ENCODE peak calls at places on chromosomes 3 and 15, in seven cellular contexts. P is A549, D is Peyer's patch, B is heart left ventricle, S is right lobe of liver, N is choroid plexus epithelial cell, E is upper lobe of right lung. M is an unnamed sample.
A peak's percentile ranks its signal among the peaks of the same experiment; 100 is the strongest.

GRCh38 chr3:29759443-29760033 is 478.7 kb downstream of the RBMS3 start:
- DNase-seq in E (no peak), S (no peak), B (peak; percentile 11), D (no peak), P (no peak), N (peak; percentile 61), M (peak; percentile 11)

GRCh38 chr3:77460326-77460725 is 420.4 kb downstream of the ROBO2 start:
- DNase-seq in P (no peak), N (peak; percentile 44), S (no peak), B (no peak), E (no peak), D (no peak), M (peak; percentile 48)

GRCh38 chr15:71931261-71931660 is 120.9 kb downstream of the NR2E3 start:
- DNase-seq in S (no peak), P (no peak), N (no peak), B (no peak), D (no peak), E (no peak), M (no peak)

GRCh38 chr3:149020196-149020838 is 29.0 kb downstream of the GYG1 start:
- DNase-seq in S (no peak), E (no peak), B (no peak), N (no peak), P (no peak), D (no peak), M (no peak)

GRCh38 chr3:108106031-108106430 is 15.2 kb upstream of the CD47 start:
- DNase-seq in E (no peak), N (peak; percentile 82), B (no peak), P (no peak), D (no peak), S (no peak), M (peak; percentile 48)

GRCh38 chr3:8644748-8645390 is at the start of gene SSUH2:
- DNase-seq in N (no peak), E (no peak), S (no peak), B (no peak), P (no peak), D (no peak), M (no peak)

GRCh38 chr15:100759116-100759515 is 120.5 kb upstream of the ALDH1A3 start:
- DNase-seq in S (no peak), D (no peak), B (no peak), P (no peak), N (peak; percentile 55), E (no peak), M (peak; percentile 18)

GRCh38 chr3:10454907-10455306 is 50.5 kb downstream of the ATP2B2 start:
- DNase-seq in D (no peak), P (no peak), N (no peak), B (no peak), E (no peak), S (no peak), M (no peak)

GRCh38 chr3:48427630-48427962 is 2.3 kb downstream of the PLXNB1 start:
- DNase-seq in S (no peak), N (no peak), E (no peak), P (no peak), B (no peak), D (no peak), M (no peak)

GRCh38 chr15:58731756-58732535 is 17.6 kb downstream of the ADAM10 start:
- DNase-seq in B (no peak), S (no peak), N (peak; percentile 89), P (peak; percentile 47), E (no peak), D (no peak), M (peak; percentile 48)

GRCh38 chr3:149941186-149941585 is 29.5 kb downstream of the PFN2 start:
- DNase-seq in S (no peak), P (no peak), E (no peak), D (no peak), N (no peak), B (no peak), M (peak; percentile 28)

GRCh38 chr3:66928252-66928651 is 69.9 kb upstream of the KBTBD8 start:
- DNase-seq in D (no peak), N (no peak), E (no peak), P (no peak), S (no peak), B (no peak), M (no peak)
- TF ChIP-seq CTCF in D (no peak), N (no peak), E (no peak), P (no peak), S (no peak), B (no peak), M (no peak)

GRCh38 chr3:173397161-173398110 is at the start of gene NLGN1:
- DNase-seq in D (no peak), E (peak; percentile 83), S (peak; percentile 47), B (peak; percentile 69), N (peak; percentile 70), P (no peak), M (peak; percentile 80)
- TF ChIP-seq CTCF in D (no peak), E (peak; percentile 35), S (no peak), B (no peak), N (peak; percentile 35), P (no peak), M (peak; percentile 54)

GRCh38 chr3:13656584-13657301 is 107.8 kb downstream of the FBLN2 start:
- DNase-seq in P (no peak), B (no peak), E (no peak), N (no peak), S (no peak), D (no peak), M (no peak)

GRCh38 chr3:13654330-13655073 is 105.6 kb downstream of the FBLN2 start:
- DNase-seq in B (no peak), E (no peak), S (no peak), D (no peak), P (no peak), N (no peak), M (no peak)

GRCh38 chr3:13653631-13654279 is 104.8 kb downstream of the FBLN2 start:
- DNase-seq in D (no peak), P (no peak), E (no peak), B (no peak), S (no peak), N (no peak), M (no peak)

GRCh38 chr3:13657660-13658435 is 108.9 kb downstream of the FBLN2 start:
- DNase-seq in B (peak; percentile 40), P (peak; percentile 95), S (peak; percentile 64), D (no peak), E (peak; percentile 79), N (peak; percentile 60), M (peak; percentile 17)

DNA sequence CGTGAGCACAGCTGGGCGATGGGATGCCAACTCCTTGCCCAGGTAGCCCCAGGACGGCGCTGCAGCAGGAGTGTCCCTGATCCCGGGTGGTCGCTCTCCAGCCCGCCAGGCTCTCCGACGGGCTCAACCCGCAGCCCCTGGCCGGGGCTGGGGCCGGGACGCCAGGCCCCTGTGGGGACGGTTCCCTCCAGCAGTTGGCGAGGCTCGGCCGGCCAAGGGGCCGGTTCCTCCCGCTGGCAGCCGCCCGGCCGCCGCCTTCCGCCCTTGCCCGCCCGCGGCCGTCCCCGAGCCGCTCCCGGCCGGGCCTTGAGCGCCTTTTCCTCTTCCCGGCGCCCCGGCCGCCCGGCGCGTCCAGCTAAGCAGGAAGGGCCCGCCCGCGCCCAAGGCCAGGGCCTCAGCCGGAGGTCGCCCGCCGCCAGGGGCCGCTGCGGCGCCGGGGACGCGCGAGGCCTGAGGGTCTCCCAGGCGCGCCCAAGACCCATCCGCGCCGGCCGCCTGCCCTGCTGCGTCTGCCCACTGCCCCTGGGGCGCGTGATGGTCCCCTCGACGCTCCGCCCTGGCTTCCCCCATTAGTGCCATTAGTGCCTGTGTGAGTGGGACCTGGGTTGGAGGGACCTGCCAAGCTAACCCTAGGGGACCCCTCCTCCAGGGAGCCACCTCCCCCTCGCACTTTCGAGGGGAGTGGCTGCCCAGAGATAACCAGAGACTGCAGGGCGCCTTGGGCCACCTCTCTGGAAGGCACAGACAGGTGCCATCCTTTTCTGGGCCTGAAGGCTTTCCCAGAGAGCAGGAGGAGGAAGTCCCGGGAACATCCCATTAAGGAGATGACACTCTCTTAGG is 106.4 kb downstream of the FBLN2 start:
- DNase-seq in N (peak; percentile 32), B (peak; percentile 44), P (peak; percentile 62), S (peak; percentile 51), E (peak; percentile 77), D (no peak), M (no peak)
- TF ChIP-seq CTCF in N (no peak), B (peak; percentile 17), P (peak; percentile 72), S (peak; percentile 53), E (peak; percentile 41), D (no peak), M (peak; percentile 74)

GRCh38 chr15:67613708-67614107 is 71.2 kb downstream of the MAP2K5 start:
- DNase-seq in S (no peak), B (no peak), E (no peak), P (peak; percentile 22), N (no peak), D (no peak), M (no peak)
- TF ChIP-seq CTCF in S (no peak), B (no peak), E (no peak), P (no peak), N (no peak), D (no peak), M (peak; percentile 53)

GRCh38 chr3:17894434-17895060 is 152.1 kb upstream of the TBC1D5 start:
- DNase-seq in S (no peak), E (no peak), N (peak; percentile 80), B (no peak), D (no peak), P (no peak), M (peak; percentile 53)
- TF ChIP-seq CTCF in S (peak; percentile 22), E (peak; percentile 44), N (peak; percentile 72), B (peak; percentile 30), D (no peak), P (peak; percentile 40), M (peak; percentile 78)

GRCh38 chr3:37762286-37762685 is 99.4 kb upstream of the CTDSPL start:
- DNase-seq in B (no peak), P (no peak), E (no peak), N (no peak), D (no peak), S (no peak), M (no peak)
- TF ChIP-seq CTCF in B (no peak), P (no peak), E (no peak), N (no peak), D (no peak), S (no peak), M (no peak)

GRCh38 chr3:13229291-13229949 is 156.2 kb upstream of the IQSEC1 start:
- DNase-seq in B (no peak), S (no peak), N (peak; percentile 31), E (no peak), D (no peak), P (peak; percentile 58), M (peak; percentile 13)
- TF ChIP-seq CTCF in B (no peak), S (peak; percentile 52), N (peak; percentile 52), E (peak; percentile 28), D (no peak), P (peak; percentile 40), M (peak; percentile 47)

GRCh38 chr3:142366434-142366833 is 81.4 kb downstream of the XRN1 start:
- DNase-seq in N (peak; percentile 25), P (peak; percentile 10), E (no peak), S (no peak), B (no peak), D (no peak), M (peak; percentile 6)
- TF ChIP-seq CTCF in N (peak; percentile 41), P (peak; percentile 27), E (no peak), S (peak; percentile 41), B (no peak), D (no peak), M (peak; percentile 49)